ENCODE peak calls at places on chromosomes 6 and 20, in six cellular contexts. One of them, this sample, is unnamed.

GRCh38 chr6:129317931-129318820 is 391.8 kb downstream of the ARHGAP18 start:
- DNase-seq in Panc1: no peak
- DNase-seq in A549: no peak
- DNase-seq in GM23338: peak; percentile 90
- DNase-seq in GM12878: no peak
- DNase-seq in HCT116: no peak
- DNase-seq in this sample: no peak

GRCh38 chr6:31652925-31653724 is 664 bp upstream of the BAG6 start:
- DNase-seq in Panc1: no peak
- DNase-seq in GM23338: peak; percentile 98
- DNase-seq in A549: peak; percentile 87
- DNase-seq in HCT116: no peak
- DNase-seq in GM12878: no peak
- DNase-seq in this sample: peak; percentile 94

GRCh38 chr6:154894903-154895302 is 100.2 kb upstream of the TIAM2 start:
- DNase-seq in GM23338: no peak
- DNase-seq in A549: no peak
- DNase-seq in Panc1: no peak
- DNase-seq in HCT116: no peak
- DNase-seq in GM12878: no peak
- DNase-seq in this sample: no peak

GRCh38 chr20:45867811-45868176 is 10.4 kb downstream of the ZSWIM3 start:
- DNase-seq in GM12878: no peak
- DNase-seq in Panc1: no peak
- DNase-seq in GM23338: no peak
- DNase-seq in A549: no peak
- DNase-seq in HCT116: no peak
- DNase-seq in this sample: no peak

GRCh38 chr6:82555801-82556200 is 192.2 kb downstream of the TPBG start:
- DNase-seq in HCT116: no peak
- DNase-seq in Panc1: no peak
- DNase-seq in GM23338: no peak
- DNase-seq in GM12878: no peak
- DNase-seq in A549: no peak
- DNase-seq in this sample: no peak

GRCh38 chr6:11852061-11852619 is 73.5 kb upstream of the ADTRP start:
- DNase-seq in GM23338: no peak
- DNase-seq in Panc1: no peak
- DNase-seq in GM12878: no peak
- DNase-seq in HCT116: no peak
- DNase-seq in A549: no peak
- DNase-seq in this sample: no peak

GRCh38 chr20:62448038-62448437 is 20.7 kb upstream of the RBBP8NL start:
- DNase-seq in HCT116: no peak
- DNase-seq in GM12878: no peak
- DNase-seq in Panc1: no peak
- DNase-seq in GM23338: no peak
- DNase-seq in A549: no peak
- DNase-seq in this sample: no peak

GRCh38 chr20:58192567-58192966 is 35.9 kb downstream of the ANKRD60 start:
- DNase-seq in GM23338: peak; percentile 41
- DNase-seq in HCT116: no peak
- DNase-seq in Panc1: no peak
- DNase-seq in A549: no peak
- DNase-seq in GM12878: no peak
- DNase-seq in this sample: peak; percentile 30

GRCh38 chr6:31586596-31586995 is 519 bp downstream of the LST1 start:
- DNase-seq in A549: no peak
- DNase-seq in GM23338: no peak
- DNase-seq in GM12878: no peak
- DNase-seq in HCT116: no peak
- DNase-seq in Panc1: no peak
- DNase-seq in this sample: no peak

GRCh38 chr6:100453701-100454521 is 10.8 kb downstream of the SIM1 start:
- DNase-seq in A549: no peak
- DNase-seq in HCT116: no peak
- DNase-seq in GM23338: peak; percentile 90
- DNase-seq in Panc1: no peak
- DNase-seq in GM12878: no peak
- DNase-seq in this sample: no peak

GRCh38 chr6:52603000-52603795 is 26.3 kb upstream of the TRAM2 start:
- DNase-seq in Panc1: no peak
- DNase-seq in GM23338: no peak
- DNase-seq in HCT116: no peak
- DNase-seq in GM12878: no peak
- DNase-seq in A549: no peak
- DNase-seq in this sample: no peak

GRCh38 chr6:81878479-81878878 is 126.0 kb upstream of the TENT5A start:
- DNase-seq in GM23338: no peak
- DNase-seq in A549: no peak
- DNase-seq in HCT116: no peak
- DNase-seq in Panc1: no peak
- DNase-seq in GM12878: no peak
- DNase-seq in this sample: no peak

GRCh38 chr6:18386302-18386976 is 711 bp upstream of the RNF144B start:
- DNase-seq in Panc1: no peak
- DNase-seq in GM23338: no peak
- DNase-seq in GM12878: no peak
- DNase-seq in A549: no peak
- DNase-seq in HCT116: no peak
- DNase-seq in this sample: no peak

GRCh38 chr6:77038801-77039200 is 424.5 kb downstream of the HTR1B start:
- DNase-seq in HCT116: no peak
- DNase-seq in Panc1: no peak
- DNase-seq in A549: no peak
- DNase-seq in GM23338: no peak
- DNase-seq in GM12878: no peak
- DNase-seq in this sample: no peak

GRCh38 chr20:18288748-18289705 is 700 bp downstream of the ZNF133 start:
- DNase-seq in GM23338: peak; percentile 57
- DNase-seq in Panc1: no peak
- DNase-seq in GM12878: no peak
- DNase-seq in A549: peak; percentile 40
- DNase-seq in HCT116: no peak
- DNase-seq in this sample: peak; percentile 16

GRCh38 chr6:141105481-141105880 is 1027.2 kb upstream of the GJE1 start:
- DNase-seq in GM12878: no peak
- DNase-seq in HCT116: no peak
- DNase-seq in Panc1: no peak
- DNase-seq in A549: no peak
- DNase-seq in GM23338: peak; percentile 91
- DNase-seq in this sample: no peak

GRCh38 chr20:36686504-36686903 is 40.5 kb upstream of the SLA2 start:
- DNase-seq in GM12878: no peak
- DNase-seq in A549: no peak
- DNase-seq in HCT116: no peak
- DNase-seq in GM23338: no peak
- DNase-seq in Panc1: no peak
- DNase-seq in this sample: no peak

GRCh38 chr6:123888779-123889513 is 85.3 kb downstream of the NKAIN2 start:
- DNase-seq in A549: no peak
- DNase-seq in Panc1: no peak
- DNase-seq in GM23338: no peak
- DNase-seq in HCT116: no peak
- DNase-seq in GM12878: no peak
- DNase-seq in this sample: no peak

GRCh38 chr6:135600086-135600702 is 102.7 kb upstream of the AHI1 start:
- DNase-seq in Panc1: no peak
- DNase-seq in A549: no peak
- DNase-seq in GM12878: no peak
- DNase-seq in HCT116: no peak
- DNase-seq in GM23338: no peak
- DNase-seq in this sample: no peak

GRCh38 chr20:53870426-53871199 is 199.8 kb downstream of the BCAS1 start:
- DNase-seq in GM12878: no peak
- DNase-seq in GM23338: no peak
- DNase-seq in A549: no peak
- DNase-seq in Panc1: no peak
- DNase-seq in HCT116: no peak
- DNase-seq in this sample: no peak

GRCh38 chr6:121993362-121993761 is 406.1 kb upstream of the HSF2 start:
- DNase-seq in HCT116: no peak
- DNase-seq in Panc1: no peak
- DNase-seq in GM12878: no peak
- DNase-seq in GM23338: no peak
- DNase-seq in A549: no peak
- DNase-seq in this sample: no peak

GRCh38 chr6:53837875-53838806 is 43.3 kb downstream of the LRRC1 start:
- DNase-seq in A549: no peak
- DNase-seq in HCT116: no peak
- DNase-seq in Panc1: no peak
- DNase-seq in GM12878: no peak
- DNase-seq in GM23338: no peak
- DNase-seq in this sample: no peak

GRCh38 chr20:6700563-6701328 is 66.7 kb upstream of the BMP2 start:
- DNase-seq in HCT116: no peak
- DNase-seq in A549: no peak
- DNase-seq in GM23338: no peak
- DNase-seq in Panc1: no peak
- DNase-seq in GM12878: no peak
- DNase-seq in this sample: no peak

GRCh38 chr6:45586216-45587171 is 208.8 kb upstream of the SUPT3H start:
- DNase-seq in GM12878: no peak
- DNase-seq in GM23338: no peak
- DNase-seq in A549: no peak
- DNase-seq in Panc1: no peak
- DNase-seq in HCT116: no peak
- DNase-seq in this sample: no peak

GRCh38 chr6:127917766-127918165 is 16.9 kb upstream of the THEMIS start:
- DNase-seq in A549: no peak
- DNase-seq in GM12878: no peak
- DNase-seq in HCT116: no peak
- DNase-seq in Panc1: no peak
- DNase-seq in GM23338: no peak
- DNase-seq in this sample: no peak

GRCh38 chr6:5813625-5814027 is 193.1 kb downstream of the NRN1 start:
- DNase-seq in HCT116: no peak
- DNase-seq in GM23338: no peak
- DNase-seq in A549: no peak
- DNase-seq in GM12878: peak; percentile 34
- DNase-seq in Panc1: no peak
- DNase-seq in this sample: no peak

GRCh38 chr6:143575440-143575839 is 63.9 kb upstream of the FUCA2 start:
- DNase-seq in A549: peak; percentile 73
- DNase-seq in Panc1: peak; percentile 73
- DNase-seq in HCT116: peak; percentile 73
- DNase-seq in GM12878: peak; percentile 27
- DNase-seq in GM23338: peak; percentile 81
- DNase-seq in this sample: peak; percentile 85

GRCh38 chr6:25026723-25027122 is 91.0 kb upstream of the RIPOR2 start:
- DNase-seq in A549: no peak
- DNase-seq in GM12878: no peak
- DNase-seq in HCT116: no peak
- DNase-seq in GM23338: no peak
- DNase-seq in Panc1: no peak
- DNase-seq in this sample: no peak
- TF ChIP-seq REST in A549: no peak
- TF ChIP-seq REST in GM12878: no peak
- TF ChIP-seq REST in HCT116: no peak
- TF ChIP-seq REST in GM23338: no peak
- TF ChIP-seq REST in Panc1: no peak
- TF ChIP-seq REST in this sample: no peak

GRCh38 chr6:140073456-140073855 is 699.0 kb upstream of the CITED2 start:
- DNase-seq in GM23338: no peak
- DNase-seq in Panc1: no peak
- DNase-seq in A549: no peak
- DNase-seq in HCT116: no peak
- DNase-seq in GM12878: no peak
- DNase-seq in this sample: no peak
- TF ChIP-seq REST in GM23338: no peak
- TF ChIP-seq REST in Panc1: no peak
- TF ChIP-seq REST in A549: no peak
- TF ChIP-seq REST in HCT116: no peak
- TF ChIP-seq REST in GM12878: no peak
- TF ChIP-seq REST in this sample: no peak

DNA sequence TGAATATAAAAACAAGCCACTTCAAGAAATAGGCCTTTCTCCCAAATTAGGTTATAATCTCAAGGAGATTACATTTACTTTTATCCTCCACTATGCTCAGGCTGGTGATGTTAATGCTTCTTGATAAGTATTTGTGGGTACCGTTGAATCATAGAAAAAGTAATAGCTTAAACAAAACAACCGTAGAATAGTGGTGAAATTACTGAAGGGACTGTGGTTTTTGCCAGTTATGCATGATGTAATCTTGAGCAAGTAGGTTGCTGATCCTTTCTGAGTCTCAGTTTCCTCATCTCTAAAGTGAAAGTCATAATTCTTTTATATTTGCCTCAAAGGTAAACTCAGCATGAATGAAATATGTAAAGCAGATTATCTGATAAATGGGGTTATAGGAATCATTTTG is 187.3 kb upstream of the JAG1 start:
- DNase-seq in GM23338: no peak
- DNase-seq in HCT116: no peak
- DNase-seq in Panc1: no peak
- DNase-seq in GM12878: no peak
- DNase-seq in A549: no peak
- DNase-seq in this sample: no peak
- TF ChIP-seq REST in GM23338: no peak
- TF ChIP-seq REST in HCT116: no peak
- TF ChIP-seq REST in Panc1: no peak
- TF ChIP-seq REST in GM12878: no peak
- TF ChIP-seq REST in A549: no peak
- TF ChIP-seq REST in this sample: no peak

GRCh38 chr20:10078403-10078802 is 43.6 kb downstream of the ANKEF1 start:
- DNase-seq in HCT116: no peak
- DNase-seq in GM23338: no peak
- DNase-seq in A549: no peak
- DNase-seq in GM12878: no peak
- DNase-seq in Panc1: no peak
- DNase-seq in this sample: no peak

GRCh38 chr20:10079964-10080363 is 45.2 kb downstream of the ANKEF1 start:
- DNase-seq in A549: no peak
- DNase-seq in GM23338: no peak
- DNase-seq in GM12878: no peak
- DNase-seq in Panc1: no peak
- DNase-seq in HCT116: no peak
- DNase-seq in this sample: no peak

GRCh38 chr20:10076126-10077080 is 41.6 kb downstream of the ANKEF1 start:
- DNase-seq in HCT116: no peak
- DNase-seq in Panc1: no peak
- DNase-seq in A549: no peak
- DNase-seq in GM23338: no peak
- DNase-seq in GM12878: no peak
- DNase-seq in this sample: no peak

GRCh38 chr20:10077081-10077471 is 42.3 kb downstream of the ANKEF1 start:
- DNase-seq in HCT116: no peak
- DNase-seq in GM12878: no peak
- DNase-seq in GM23338: peak; percentile 85
- DNase-seq in A549: no peak
- DNase-seq in Panc1: no peak
- DNase-seq in this sample: peak; percentile 10

DNA sequence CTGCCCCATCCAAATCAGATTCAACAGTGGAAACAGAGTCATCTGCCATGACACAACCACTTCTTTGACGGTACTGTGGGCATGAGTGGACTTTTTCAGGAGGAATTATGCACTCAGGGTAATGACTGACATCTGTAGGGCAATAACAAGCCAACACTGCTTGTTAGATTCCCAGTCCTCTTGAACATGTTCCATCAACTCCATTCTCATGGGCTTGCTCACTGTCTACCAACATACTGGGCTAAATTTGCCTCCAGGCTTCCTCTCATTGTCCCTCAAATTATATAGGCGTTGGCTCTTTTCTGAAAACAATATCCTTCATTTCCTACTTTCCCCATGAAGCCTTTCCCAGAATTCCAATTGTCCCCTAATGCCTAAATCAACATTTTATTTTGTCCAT is 43.1 kb downstream of the ANKEF1 start:
- DNase-seq in HCT116: no peak
- DNase-seq in A549: no peak
- DNase-seq in Panc1: no peak
- DNase-seq in GM23338: no peak
- DNase-seq in GM12878: no peak
- DNase-seq in this sample: no peak
- TF ChIP-seq REST in HCT116: no peak
- TF ChIP-seq REST in A549: no peak
- TF ChIP-seq REST in Panc1: no peak
- TF ChIP-seq REST in GM23338: no peak
- TF ChIP-seq REST in GM12878: no peak
- TF ChIP-seq REST in this sample: no peak